ENCODE peak calls at places on chromosome 21, in five cellular contexts. One of them, this sample, is unnamed.

GRCh38 chr21:17427831-17428483 is 84.9 kb upstream of the CXADR start:
- DNase-seq in left lung: no peak
- DNase-seq in right lobe of liver: no peak
- DNase-seq in ovary: no peak
- DNase-seq in PC-3: no peak
- DNase-seq in this sample: no peak

GRCh38 chr21:40128891-40129290 is 261.7 kb downstream of the PCP4 start:
- DNase-seq in PC-3: no peak
- DNase-seq in right lobe of liver: no peak
- DNase-seq in left lung: no peak
- DNase-seq in ovary: no peak
- DNase-seq in this sample: no peak

GRCh38 chr21:32702702-32703101 is 25.1 kb downstream of the SYNJ1 start:
- DNase-seq in right lobe of liver: no peak
- DNase-seq in ovary: no peak
- DNase-seq in left lung: no peak
- DNase-seq in PC-3: peak; percentile 53
- DNase-seq in this sample: no peak

GRCh38 chr21:33767236-33767635 is 124.9 kb downstream of the ITSN1 start:
- DNase-seq in PC-3: no peak
- DNase-seq in left lung: no peak
- DNase-seq in ovary: no peak
- DNase-seq in right lobe of liver: no peak
- DNase-seq in this sample: no peak

GRCh38 chr21:33841561-33841960 is 74.0 kb downstream of the ATP5PO start:
- DNase-seq in left lung: no peak
- DNase-seq in ovary: no peak
- DNase-seq in right lobe of liver: no peak
- DNase-seq in PC-3: no peak
- DNase-seq in this sample: no peak

GRCh38 chr21:34596561-34597271 is 18.2 kb downstream of the RCAN1 start:
- DNase-seq in right lobe of liver: no peak
- DNase-seq in PC-3: no peak
- DNase-seq in left lung: no peak
- DNase-seq in ovary: no peak
- DNase-seq in this sample: no peak

GRCh38 chr21:43825936-43826622 is 36.7 kb downstream of the RRP1 start:
- DNase-seq in left lung: peak; percentile 68
- DNase-seq in right lobe of liver: no peak
- DNase-seq in ovary: no peak
- DNase-seq in PC-3: peak; percentile 43
- DNase-seq in this sample: peak; percentile 44

GRCh38 chr21:31360717-31361116 is 16.7 kb upstream of the TIAM1 start:
- DNase-seq in right lobe of liver: no peak
- DNase-seq in left lung: no peak
- DNase-seq in PC-3: peak; percentile 25
- DNase-seq in ovary: no peak
- DNase-seq in this sample: no peak

DNA sequence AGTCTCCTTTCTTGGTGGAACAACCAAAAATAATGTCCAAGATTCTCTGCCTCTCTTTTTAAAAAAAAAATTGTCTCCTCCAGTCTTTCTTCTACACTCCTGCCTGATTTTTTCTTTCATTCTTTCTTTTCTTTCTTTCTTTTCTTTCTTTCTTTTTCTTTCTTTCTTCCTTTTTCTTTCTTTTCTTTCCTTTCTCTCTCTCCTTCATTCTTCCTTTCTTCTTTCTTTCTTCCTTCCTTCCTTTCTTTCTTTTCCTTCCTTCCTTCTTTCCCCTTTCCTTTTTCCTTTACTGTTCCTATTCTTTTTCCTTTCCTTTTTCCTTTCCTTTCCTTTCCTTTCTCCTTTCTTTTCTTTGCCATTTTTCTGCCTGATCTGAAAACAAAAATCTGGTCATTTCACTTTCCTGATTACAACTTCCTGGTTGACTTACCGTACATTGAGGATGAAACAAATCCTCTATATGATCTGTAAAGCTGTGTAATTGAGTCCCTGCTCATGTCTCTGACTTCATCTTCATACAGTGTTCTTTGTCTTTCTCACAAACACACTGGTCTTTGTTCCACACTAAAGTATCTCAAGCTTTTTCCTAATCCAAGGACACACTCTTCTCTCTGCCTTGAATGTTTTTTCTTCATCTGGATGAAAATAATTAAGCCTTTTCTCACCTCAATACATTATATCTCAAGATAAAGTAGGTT is 6.1 kb upstream of the KRTAP23-1 start:
- DNase-seq in PC-3: no peak
- DNase-seq in right lobe of liver: no peak
- DNase-seq in ovary: no peak
- DNase-seq in left lung: no peak
- DNase-seq in this sample: no peak
- H3K9me3 ChIP-seq in PC-3: no peaks in the 10 kb centered on the region
- H3K9me3 ChIP-seq in right lobe of liver: no peaks in the 10 kb centered on the region
- H3K9me3 ChIP-seq in ovary: no peaks in the 10 kb centered on the region
- H3K9me3 ChIP-seq in left lung: no peaks in the 10 kb centered on the region
- H3K9me3 ChIP-seq in this sample: no peaks in the 10 kb centered on the region

GRCh38 chr21:30320215-30320614 is at the start of gene KRTAP26-1:
- DNase-seq in right lobe of liver: no peak
- DNase-seq in left lung: no peak
- DNase-seq in PC-3: no peak
- DNase-seq in ovary: no peak
- DNase-seq in this sample: no peak
- H3K9me3 ChIP-seq in right lobe of liver: no peaks in the 10 kb centered on the region
- H3K9me3 ChIP-seq in left lung: no peaks in the 10 kb centered on the region
- H3K9me3 ChIP-seq in PC-3: peaks cover 4% of the 10 kb centered on the region
- H3K9me3 ChIP-seq in ovary: no peaks in the 10 kb centered on the region
- H3K9me3 ChIP-seq in this sample: no peaks in the 10 kb centered on the region

DNA sequence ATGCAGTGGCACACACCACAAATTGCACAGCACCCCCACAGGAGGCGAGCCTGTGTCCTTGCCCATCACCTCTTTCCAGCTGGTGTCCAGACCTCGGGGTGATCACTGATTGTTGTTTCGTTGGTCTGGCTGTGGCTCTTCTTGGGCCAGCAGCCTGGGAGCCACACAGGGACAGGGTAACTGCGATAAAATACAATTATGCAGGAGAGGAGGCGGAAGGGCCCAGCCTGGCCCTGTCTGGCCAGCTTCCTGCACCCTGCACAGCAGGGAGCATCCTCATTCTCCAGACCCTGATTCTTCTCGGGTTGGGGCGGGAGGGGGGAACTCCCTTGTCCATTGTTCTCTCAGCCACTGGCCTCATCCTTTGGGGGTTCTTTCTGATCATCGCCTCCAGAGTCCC is 83.6 kb downstream of the ADARB1 start:
- DNase-seq in ovary: no peak
- DNase-seq in PC-3: no peak
- DNase-seq in left lung: no peak
- DNase-seq in right lobe of liver: no peak
- DNase-seq in this sample: peak; percentile 35
- H3K9me3 ChIP-seq in ovary: no peaks in the 10 kb centered on the region
- H3K9me3 ChIP-seq in PC-3: no peaks in the 10 kb centered on the region
- H3K9me3 ChIP-seq in left lung: no peaks in the 10 kb centered on the region
- H3K9me3 ChIP-seq in right lobe of liver: no peaks in the 10 kb centered on the region
- H3K9me3 ChIP-seq in this sample: no peaks in the 10 kb centered on the region

GRCh38 chr21:27202301-27202700 is 235.4 kb upstream of the ADAMTS5 start:
- DNase-seq in PC-3: no peak
- DNase-seq in left lung: no peak
- DNase-seq in ovary: no peak
- DNase-seq in right lobe of liver: no peak
- DNase-seq in this sample: no peak

GRCh38 chr21:27196651-27197050 is 229.8 kb upstream of the ADAMTS5 start:
- DNase-seq in right lobe of liver: no peak
- DNase-seq in ovary: no peak
- DNase-seq in left lung: no peak
- DNase-seq in PC-3: peak; percentile 42
- DNase-seq in this sample: no peak

GRCh38 chr21:27206368-27206982 is 239.6 kb upstream of the ADAMTS5 start:
- DNase-seq in right lobe of liver: no peak
- DNase-seq in left lung: no peak
- DNase-seq in ovary: no peak
- DNase-seq in PC-3: no peak
- DNase-seq in this sample: no peak

GRCh38 chr21:27201197-27201596 is 234.3 kb upstream of the ADAMTS5 start:
- DNase-seq in right lobe of liver: no peak
- DNase-seq in PC-3: peak; percentile 5
- DNase-seq in ovary: no peak
- DNase-seq in left lung: no peak
- DNase-seq in this sample: no peak
- H3K9me3 ChIP-seq in right lobe of liver: no peaks in the 10 kb centered on the region
- H3K9me3 ChIP-seq in PC-3: peaks cover 7% of the 10 kb centered on the region
- H3K9me3 ChIP-seq in ovary: no peaks in the 10 kb centered on the region
- H3K9me3 ChIP-seq in left lung: no peaks in the 10 kb centered on the region
- H3K9me3 ChIP-seq in this sample: no peaks in the 10 kb centered on the region